ENCODE peak calls at places on chromosomes 2 and 18, in six cellular contexts. B is hippocampal formation, X is GM06990, K is dorsolateral prefrontal cortex, W is cardiac fibroblast, U is AG08395. G is an unnamed sample.
A peak's percentile ranks its signal among the peaks of the same experiment; 100 is the strongest.

GRCh38 chr2:112010751-112011150 is 44.3 kb upstream of the TMEM87B start:
- DNase-seq in B (no peak), X (no peak), K (no peak), W (no peak), U (no peak), G (no peak)

GRCh38 chr2:84702941-84703340 is 177.9 kb downstream of the TRABD2A start:
- DNase-seq in B (no peak), X (no peak), K (no peak), W (no peak), U (no peak), G (no peak)

GRCh38 chr18:70384181-70384790 is 95.4 kb downstream of the SOCS6 start:
- DNase-seq in B (no peak), X (no peak), K (no peak), W (peak; percentile 93), U (peak; percentile 78), G (no peak)

GRCh38 chr2:76998713-76999112 is 523.5 kb downstream of the LRRTM4 start:
- DNase-seq in B (no peak), X (no peak), K (no peak), W (no peak), U (no peak), G (no peak)

GRCh38 chr2:218035463-218036100 is 32.8 kb upstream of the TNS1 start:
- DNase-seq in B (no peak), X (no peak), K (no peak), W (no peak), U (no peak), G (no peak)

GRCh38 chr2:42854207-42854818 is 61.9 kb upstream of the HAAO start:
- DNase-seq in B (no peak), X (no peak), K (no peak), W (peak; percentile 33), U (peak; percentile 40), G (no peak)

GRCh38 chr18:7871560-7872456 is 304.7 kb downstream of the PTPRM start:
- DNase-seq in B (no peak), X (no peak), K (no peak), W (peak; percentile 64), U (no peak), G (no peak)

GRCh38 chr18:44912740-44913478 is 232.2 kb downstream of the SETBP1 start:
- DNase-seq in B (no peak), X (no peak), K (no peak), W (no peak), U (no peak), G (no peak)

GRCh38 chr2:43754180-43754579 is 19.7 kb upstream of the DYNC2LI1 start:
- DNase-seq in B (no peak), X (no peak), K (no peak), W (no peak), U (no peak), G (no peak)